ENCODE peak calls at places on chromosome 16, in five cellular contexts. One of them, this sample, is unnamed.
A peak's percentile ranks its signal among the peaks of the same experiment; 100 is the strongest.

GRCh38 chr16:75280331-75280804 is 28.9 kb upstream of the BCAR1 start:
- DNase-seq in NCI-H774: no peak
- DNase-seq in mesendoderm: no peak
- DNase-seq in HEK293T: no peak
- DNase-seq in lung: no peak
- DNase-seq in this sample: no peak

GRCh38 chr16:67198238-67198734 is 645 bp upstream of the ELMO3 start:
- DNase-seq in NCI-H774: no peak
- DNase-seq in HEK293T: no peak
- DNase-seq in mesendoderm: peak; percentile 63
- DNase-seq in lung: peak; percentile 59
- DNase-seq in this sample: peak; percentile 30

GRCh38 chr16:28168991-28169554 is 42.7 kb downstream of the XPO6 start:
- DNase-seq in NCI-H774: no peak
- DNase-seq in mesendoderm: no peak
- DNase-seq in lung: no peak
- DNase-seq in HEK293T: no peak
- DNase-seq in this sample: no peak

GRCh38 chr16:87762071-87762571 is 3.7 kb downstream of the KLHDC4 start:
- DNase-seq in lung: no peak
- DNase-seq in HEK293T: no peak
- DNase-seq in NCI-H774: no peak
- DNase-seq in mesendoderm: no peak
- DNase-seq in this sample: no peak

GRCh38 chr16:80105160-80105559 is 435.6 kb upstream of the DYNLRB2 start:
- DNase-seq in mesendoderm: no peak
- DNase-seq in lung: no peak
- DNase-seq in NCI-H774: no peak
- DNase-seq in HEK293T: no peak
- DNase-seq in this sample: no peak

GRCh38 chr16:87463722-87464690 is 28.8 kb downstream of the ZCCHC14 start:
- DNase-seq in mesendoderm: no peak
- DNase-seq in lung: peak; percentile 45
- DNase-seq in HEK293T: no peak
- DNase-seq in NCI-H774: no peak
- DNase-seq in this sample: peak; percentile 83

GRCh38 chr16:9050102-9050830 is 41.2 kb upstream of the HAPSTR1 start:
- DNase-seq in lung: no peak
- DNase-seq in NCI-H774: no peak
- DNase-seq in mesendoderm: peak; percentile 88
- DNase-seq in HEK293T: peak; percentile 41
- DNase-seq in this sample: no peak

GRCh38 chr16:55559233-55559632 is 7.3 kb upstream of the CAPNS2 start:
- DNase-seq in HEK293T: no peak
- DNase-seq in lung: no peak
- DNase-seq in NCI-H774: no peak
- DNase-seq in mesendoderm: no peak
- DNase-seq in this sample: no peak

GRCh38 chr16:14510939-14511797 is 118.9 kb downstream of the PARN start:
- DNase-seq in HEK293T: no peak
- DNase-seq in NCI-H774: no peak
- DNase-seq in mesendoderm: no peak
- DNase-seq in lung: no peak
- DNase-seq in this sample: peak; percentile 60

GRCh38 chr16:30757316-30757715 is 4.5 kb downstream of the CFAP119 start:
- DNase-seq in HEK293T: no peak
- DNase-seq in NCI-H774: no peak
- DNase-seq in lung: no peak
- DNase-seq in mesendoderm: no peak
- DNase-seq in this sample: no peak

GRCh38 chr16:87464691-87465300 is 28.0 kb downstream of the ZCCHC14 start:
- DNase-seq in HEK293T: no peak
- DNase-seq in NCI-H774: no peak
- DNase-seq in mesendoderm: no peak
- DNase-seq in lung: peak; percentile 77
- DNase-seq in this sample: peak; percentile 86

GRCh38 chr16:57999971-58000705 is at the start of gene ZNF319:
- DNase-seq in mesendoderm: peak; percentile 33
- DNase-seq in HEK293T: no peak
- DNase-seq in NCI-H774: peak; percentile 42
- DNase-seq in lung: no peak
- DNase-seq in this sample: no peak

GRCh38 chr16:75486014-75486404 is 9.2 kb downstream of the CHST6 start:
- DNase-seq in NCI-H774: no peak
- DNase-seq in lung: no peak
- DNase-seq in mesendoderm: no peak
- DNase-seq in HEK293T: no peak
- DNase-seq in this sample: no peak

GRCh38 chr16:67395458-67396158 is 2.3 kb upstream of the TPPP3 start:
- DNase-seq in HEK293T: no peak
- DNase-seq in NCI-H774: peak; percentile 15
- DNase-seq in mesendoderm: no peak
- DNase-seq in lung: no peak
- DNase-seq in this sample: no peak

This sample was measured in SJSA1.